ENCODE peak calls at places on chromosome 3, in five cellular contexts. M, A, U, O and V are unnamed samples.

GRCh38 chr3:159824341-159824740 is 164.3 kb upstream of the IL12A start:
- DNase-seq in M (no peak), A (no peak), U (no peak), O (peak), V (no peak)

GRCh38 chr3:39350714-39351113 is 21.2 kb downstream of the CCR8 start:
- DNase-seq in M (no peak), A (no peak), U (peak), O (no peak), V (no peak)

GRCh38 chr3:11641683-11642407 is 1.9 kb downstream of the VGLL4 start:
- DNase-seq in M (no peak), A (no peak), U (no peak), O (no peak), V (no peak)

GRCh38 chr3:12308517-12308916 is 19.6 kb downstream of the PPARG start:
- DNase-seq in M (no peak), A (no peak), U (no peak), O (no peak), V (no peak)

GRCh38 chr3:178084938-178085816 is 451.1 kb upstream of the KCNMB2 start:
- DNase-seq in M (peak), A (no peak), U (no peak), O (peak), V (peak)

GRCh38 chr3:127217594-127218456 is 24.9 kb downstream of the PRR23E start:
- DNase-seq in M (no peak), A (no peak), U (no peak), O (no peak), V (no peak)

GRCh38 chr3:21835266-21835665 is 84.3 kb upstream of the ZNF385D start:
- DNase-seq in M (no peak), A (no peak), U (no peak), O (no peak), V (no peak)

GRCh38 chr3:52507359-52507758 is 12.2 kb downstream of the STAB1 start:
- DNase-seq in M (no peak), A (no peak), U (no peak), O (no peak), V (no peak)

GRCh38 chr3:151552589-151552988 is 91.7 kb upstream of the IGSF10 start:
- DNase-seq in M (peak), A (no peak), U (no peak), O (no peak), V (no peak)

GRCh38 chr3:33057320-33058298 is 39.3 kb downstream of the GLB1 start:
- DNase-seq in M (no peak), A (no peak), U (no peak), O (no peak), V (no peak)

GRCh38 chr3:139106013-139106932 is 61.6 kb upstream of the PRR23C start:
- DNase-seq in M (no peak), A (no peak), U (no peak), O (no peak), V (no peak)

GRCh38 chr3:196979545-196979944 is 10.9 kb upstream of the PIGZ start:
- DNase-seq in M (no peak), A (no peak), U (no peak), O (peak), V (no peak)

GRCh38 chr3:105538483-105538882 is 171.8 kb downstream of the ALCAM start:
- DNase-seq in M (no peak), A (no peak), U (no peak), O (no peak), V (no peak)

GRCh38 chr3:44339990-44340389 is 1.4 kb downstream of the TCAIM start:
- DNase-seq in M (no peak), A (no peak), U (no peak), O (no peak), V (no peak)

GRCh38 chr3:151015762-151016161 is 43.2 kb upstream of the CLRN1 start:
- DNase-seq in M (no peak), A (no peak), U (no peak), O (no peak), V (no peak)

GRCh38 chr3:159637895-159638542 is 350.6 kb upstream of the IL12A start:
- DNase-seq in M (no peak), A (no peak), U (no peak), O (no peak), V (no peak)

GRCh38 chr3:85288257-85288656 is 329.5 kb downstream of the CADM2 start:
- DNase-seq in M (no peak), A (no peak), U (no peak), O (no peak), V (no peak)

GRCh38 chr3:41418961-41419691 is 219.8 kb downstream of the CTNNB1 start:
- DNase-seq in M (peak), A (no peak), U (no peak), O (no peak), V (no peak)

GRCh38 chr3:67674055-67674454 is 19.6 kb upstream of the SUCLG2 start:
- DNase-seq in M (no peak), A (no peak), U (no peak), O (no peak), V (no peak)

GRCh38 chr3:172134352-172134751 is 95.0 kb downstream of the FNDC3B start:
- DNase-seq in M (no peak), A (no peak), U (no peak), O (no peak), V (no peak)

GRCh38 chr3:102074951-102075350 is 225.6 kb downstream of the NFKBIZ start:
- DNase-seq in M (no peak), A (no peak), U (no peak), O (no peak), V (no peak)

GRCh38 chr3:21274000-21274671 is 476.9 kb downstream of the ZNF385D start:
- DNase-seq in M (no peak), A (no peak), U (no peak), O (no peak), V (no peak)

GRCh38 chr3:41638381-41638780 is 323.5 kb downstream of the ULK4 start:
- DNase-seq in M (no peak), A (no peak), U (no peak), O (no peak), V (no peak)

GRCh38 chr3:2099779-2100191 is 1.1 kb downstream of the CNTN4 start:
- DNase-seq in M (no peak), A (no peak), U (no peak), O (no peak), V (no peak)

GRCh38 chr3:192727032-192727847 is at the start of gene FGF12:
- DNase-seq in M (no peak), A (no peak), U (no peak), O (peak), V (peak)

GRCh38 chr3:29430558-29430971 is 149.7 kb downstream of the RBMS3 start:
- DNase-seq in M (no peak), A (no peak), U (no peak), O (no peak), V (no peak)